ENCODE peak calls at places on chromosome 11, in four cellular contexts. H is hepatocyte, K is heart left ventricle, P is GM23338. Z is an unnamed sample.

GRCh38 chr11:134132808-134133207 is 63.9 kb downstream of the JAM3 start:
- DNase-seq in H (peak), K (no peak), P (no peak), Z (no peak)

GRCh38 chr11:12598330-12599256 is 75.6 kb upstream of the TEAD1 start:
- DNase-seq in H (no peak), K (no peak), P (no peak), Z (no peak)

GRCh38 chr11:69167916-69168691 is 12.4 kb downstream of the SMIM38 start:
- DNase-seq in H (no peak), K (no peak), P (no peak), Z (peak)

GRCh38 chr11:63212742-63213141 is 30.7 kb downstream of the SLC22A25 start:
- DNase-seq in H (peak), K (no peak), P (peak), Z (no peak)

GRCh38 chr11:121890377-121890776 is 225.6 kb downstream of the BLID start:
- DNase-seq in H (no peak), K (no peak), P (no peak), Z (no peak)

GRCh38 chr11:3165152-3165705 is at the start of gene OSBPL5:
- DNase-seq in H (peak), K (peak), P (peak), Z (peak)

GRCh38 chr11:61152816-61153592 is 8.2 kb downstream of the VPS37C start:
- DNase-seq in H (no peak), K (no peak), P (no peak), Z (no peak)

GRCh38 chr11:19739872-19740271 is 27.2 kb downstream of the NAV2 start:
- DNase-seq in H (peak), K (peak), P (peak), Z (no peak)

GRCh38 chr11:36037031-36037430 is 93.2 kb downstream of the LDLRAD3 start:
- DNase-seq in H (no peak), K (peak), P (no peak), Z (no peak)

GRCh38 chr11:6825333-6825744 is 20.1 kb upstream of the OR10A5 start:
- DNase-seq in H (no peak), K (no peak), P (no peak), Z (no peak)

GRCh38 chr11:71164621-71165020 is 87.8 kb downstream of the SHANK2 start:
- DNase-seq in H (no peak), K (no peak), P (no peak), Z (no peak)

GRCh38 chr11:32400196-32400595 is 35.1 kb downstream of the WT1 start:
- DNase-seq in H (peak), K (no peak), P (peak), Z (no peak)

GRCh38 chr11:123238297-123238696 is 43.2 kb upstream of the CLMP start:
- DNase-seq in H (peak), K (peak), P (no peak), Z (no peak)

GRCh38 chr11:84804026-84804425 is 823.1 kb downstream of the DLG2 start:
- DNase-seq in H (no peak), K (no peak), P (no peak), Z (no peak)

GRCh38 chr11:114399903-114400221 is 449 bp downstream of the C11orf71 start:
- DNase-seq in H (no peak), K (no peak), P (peak), Z (peak)

GRCh38 chr11:55942785-55943392 is 6.7 kb upstream of the OR5I1 start:
- DNase-seq in H (peak), K (no peak), P (peak), Z (no peak)

GRCh38 chr11:34513674-34513995 is at the start of gene ELF5:
- DNase-seq in H (peak), K (no peak), P (peak), Z (no peak)

GRCh38 chr11:117179048-117179999 is 781 bp downstream of the SIDT2 start:
- DNase-seq in H (peak), K (peak), P (no peak), Z (peak)

GRCh38 chr11:105647780-105648179 is 37.9 kb downstream of the GRIA4 start:
- DNase-seq in H (no peak), K (no peak), P (no peak), Z (no peak)

GRCh38 chr11:6418958-6419611 is at the start of gene APBB1:
- DNase-seq in H (peak), K (peak), P (peak), Z (peak)

GRCh38 chr11:114779189-114779588 is 100.9 kb downstream of the NXPE2 start:
- DNase-seq in H (no peak), K (no peak), P (no peak), Z (no peak)

GRCh38 chr11:12886508-12886907 is 122.6 kb upstream of the RASSF10 start:
- DNase-seq in H (no peak), K (no peak), P (no peak), Z (no peak)

GRCh38 chr11:71086687-71087258 is 165.6 kb downstream of the SHANK2 start:
- DNase-seq in H (peak), K (no peak), P (peak), Z (no peak)

GRCh38 chr11:64900263-64900678 is 16.7 kb downstream of the ATG2A start:
- DNase-seq in H (no peak), K (no peak), P (no peak), Z (no peak)

GRCh38 chr11:3664032-3664630 is 7.1 kb downstream of the CHRNA10 start:
- DNase-seq in H (no peak), K (no peak), P (no peak), Z (no peak)

GRCh38 chr11:16382638-16383380 is 26.5 kb upstream of the SOX6 start:
- DNase-seq in H (no peak), K (no peak), P (no peak), Z (no peak)
- H3K27ac ChIP-seq in H (no peak), K (no peak), P (no peak), Z (no peak)

GRCh38 chr11:72792437-72793021 is 1.3 kb downstream of the STARD10 start:
- DNase-seq in H (no peak), K (no peak), P (no peak), Z (no peak)
- TF ChIP-seq CTCF in H (no peak), K (no peak), P (no peak), Z (no peak)

GRCh38 chr11:46117842-46118241 is 3.4 kb downstream of the PHF21A start:
- DNase-seq in H (no peak), K (no peak), P (peak), Z (no peak)
- H3K27ac ChIP-seq in H (peak), K (peak), P (no peak), Z (peak)

GRCh38 chr11:109424893-109425292 is 2.9 kb downstream of the C11orf87 start:
- DNase-seq in H (peak), K (no peak), P (peak), Z (peak)

GRCh38 chr11:109423860-109424190 is 1.8 kb downstream of the C11orf87 start:
- DNase-seq in H (no peak), K (no peak), P (peak), Z (no peak)

GRCh38 chr11:109423114-109423859 is 1.3 kb downstream of the C11orf87 start:
- DNase-seq in H (peak), K (no peak), P (peak), Z (peak)

GRCh38 chr11:109425554-109425953 is 3.6 kb downstream of the C11orf87 start:
- DNase-seq in H (no peak), K (no peak), P (no peak), Z (no peak)

GRCh38 chr11:109426442-109426841 is 4.5 kb downstream of the C11orf87 start:
- DNase-seq in H (no peak), K (no peak), P (peak), Z (no peak)
- TF ChIP-seq CTCF in H (no peak), K (no peak), P (peak), Z (no peak)

GRCh38 chr11:8459711-8460399 is 134.2 kb downstream of the STK33 start:
- DNase-seq in H (no peak), K (no peak), P (no peak), Z (no peak)
- H3K27ac ChIP-seq in H (no peak), K (no peak), P (no peak), Z (no peak)

DNA sequence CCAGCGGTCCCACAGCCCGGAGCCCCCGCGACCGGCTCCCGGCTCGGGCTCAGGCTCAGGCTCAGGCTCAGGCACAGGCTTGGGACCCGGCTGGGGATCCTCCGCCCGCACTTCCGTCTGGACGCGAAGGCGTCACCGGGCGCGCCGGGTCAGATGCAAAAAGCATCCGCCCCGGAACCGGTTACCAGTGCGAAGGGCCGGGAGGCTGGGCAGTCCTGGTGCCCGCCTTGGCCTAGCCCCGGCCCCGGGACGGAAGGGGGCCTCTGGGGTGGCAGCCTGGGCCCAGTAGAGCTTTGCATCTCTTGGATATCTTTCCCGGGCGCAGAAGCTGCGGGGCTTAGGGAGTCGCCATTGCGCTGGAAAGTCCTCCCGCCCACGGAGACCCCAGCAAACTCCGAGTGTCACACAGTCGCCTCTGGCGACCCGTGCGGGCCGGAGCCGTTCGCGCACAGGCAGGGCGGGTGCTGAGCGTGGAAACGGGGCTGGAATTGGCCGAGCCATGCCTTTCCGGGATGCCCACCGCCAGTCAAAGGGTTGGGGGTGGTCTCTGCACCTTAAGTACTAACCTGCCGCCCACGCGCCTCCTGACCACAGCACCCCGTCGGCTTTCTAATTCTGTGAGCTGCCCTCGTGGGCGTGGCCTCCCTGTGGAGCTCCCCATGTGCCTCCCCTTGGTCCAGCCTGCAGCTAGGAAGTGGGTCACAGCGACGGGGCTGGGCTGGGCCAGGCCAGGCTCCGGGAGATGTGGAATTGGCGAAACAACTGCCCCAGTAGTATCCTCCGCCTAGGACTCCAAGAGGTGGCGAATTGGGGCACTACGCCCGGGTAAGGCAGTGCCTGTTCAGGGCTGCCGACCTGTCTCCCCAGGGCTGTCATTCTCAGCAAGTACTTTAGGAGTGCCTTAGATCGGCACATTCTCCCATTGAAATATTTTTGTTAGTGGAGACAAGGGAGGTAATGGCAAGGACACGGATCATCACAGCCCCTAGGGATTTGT is at the start of gene TMEM9B:
- DNase-seq in H (peak), K (peak), P (peak), Z (peak)
- TF ChIP-seq CTCF in H (no peak), K (no peak), P (no peak), Z (no peak)